ENCODE peak calls at places on chromosome 1, in five cellular contexts. Z is stimulated activated naive CD8-positive, alpha-beta T cell treated with anti-CD3 and anti-CD28 coated beads, Interleukin-15, amount 100 ng/mL, for 72 hours; K is activated CD4-positive, alpha-beta T cell treated with anti-CD3 and anti-CD28 coated beads, Interleukin-2, amount 50 U/mL, for 4 hours; B is CMK; X is fibroblast of the conjunctiva. M is an unnamed sample.

GRCh38 chr1:91777630-91778300 is 108.2 kb downstream of the TGFBR3 start:
- DNase-seq in Z (no peak), K (no peak), B (no peak), X (no peak), M (no peak)

GRCh38 chr1:7940034-7940433 is 605 bp downstream of the TNFRSF9 start:
- DNase-seq in Z (no peak), K (no peak), B (no peak), X (no peak), M (no peak)

GRCh38 chr1:8970870-8971337 is 25.2 kb downstream of the CA6 start:
- DNase-seq in Z (peak; percentile 71), K (no peak), B (no peak), X (no peak), M (no peak)

GRCh38 chr1:150686275-150686674 is 10.7 kb downstream of the GOLPH3L start:
- DNase-seq in Z (no peak), K (no peak), B (no peak), X (no peak), M (no peak)

GRCh38 chr1:181604482-181604881 is 121.2 kb downstream of the CACNA1E start:
- DNase-seq in Z (no peak), K (no peak), B (no peak), X (no peak), M (no peak)

GRCh38 chr1:30840904-30841598 is 67.5 kb downstream of the SDC3 start:
- DNase-seq in Z (no peak), K (no peak), B (no peak), X (no peak), M (no peak)

GRCh38 chr1:198272492-198272891 is 115.7 kb downstream of the NEK7 start:
- DNase-seq in Z (no peak), K (no peak), B (no peak), X (no peak), M (no peak)

GRCh38 chr1:230191079-230191478 is 124.0 kb downstream of the GALNT2 start:
- DNase-seq in Z (no peak), K (no peak), B (peak; percentile 74), X (peak; percentile 33), M (no peak)